ENCODE peak calls at places on chromosomes 12 and 14, in ten cellular contexts. H is tibial artery, T is K562, Z is kidney, E is left lung, P is aorta, C is mesendoderm, L is IMR-90, U is RWPE2, V is Caco-2. Q is an unnamed sample.

GRCh38 chr12:53219956-53220856 is 11.8 kb downstream of the RARG start:
- DNase-seq in L (peak; percentile 78), H (peak; percentile 72), T (peak; percentile 83), C (peak; percentile 79), V (no peak), Z (peak; percentile 91), P (peak; percentile 84), E (peak; percentile 72), U (no peak), Q (peak; percentile 49)

GRCh38 chr12:72203764-72204335 is 68.3 kb upstream of the TRHDE start:
- DNase-seq in E (no peak), H (no peak), Z (no peak), T (no peak), V (no peak), U (no peak), L (no peak), C (no peak), P (no peak), Q (no peak)

GRCh38 chr12:42725839-42726238 is 136.3 kb upstream of the PRICKLE1 start:
- DNase-seq in T (no peak), Z (no peak), C (no peak), L (peak; percentile 94), H (no peak), E (no peak), U (no peak), P (no peak), V (no peak), Q (no peak)

GRCh38 chr14:41280745-41281144 is 325.9 kb upstream of the LRFN5 start:
- DNase-seq in P (no peak), L (no peak), T (no peak), H (no peak), U (no peak), Z (no peak), E (no peak), V (no peak), C (peak; percentile 37), Q (no peak)

GRCh38 chr12:68240079-68240478 is 13.3 kb downstream of the IL22 start:
- DNase-seq in T (peak; percentile 22), C (peak; percentile 23), Z (no peak), H (peak; percentile 48), V (no peak), U (no peak), L (peak; percentile 82), E (no peak), P (no peak), Q (no peak)

GRCh38 chr12:52651726-52652261 is at the start of gene KRT2:
- DNase-seq in V (no peak), C (no peak), P (no peak), E (no peak), Z (no peak), T (no peak), U (no peak), H (no peak), L (no peak), Q (no peak)

GRCh38 chr12:13173012-13173441 is 23.5 kb upstream of the EMP1 start:
- DNase-seq in P (no peak), U (no peak), T (no peak), L (peak; percentile 75), Z (no peak), E (no peak), H (no peak), V (no peak), C (no peak), Q (no peak)

GRCh38 chr14:59238242-59238641 is 49.8 kb downstream of the DAAM1 start:
- DNase-seq in E (no peak), H (no peak), V (no peak), Z (no peak), L (no peak), U (no peak), C (no peak), P (no peak), T (no peak), Q (no peak)

GRCh38 chr12:120844768-120845449 is 59.2 kb downstream of the SPPL3 start:
- DNase-seq in C (no peak), Z (no peak), V (no peak), P (no peak), E (no peak), T (no peak), U (no peak), L (no peak), H (no peak), Q (no peak)

DNA sequence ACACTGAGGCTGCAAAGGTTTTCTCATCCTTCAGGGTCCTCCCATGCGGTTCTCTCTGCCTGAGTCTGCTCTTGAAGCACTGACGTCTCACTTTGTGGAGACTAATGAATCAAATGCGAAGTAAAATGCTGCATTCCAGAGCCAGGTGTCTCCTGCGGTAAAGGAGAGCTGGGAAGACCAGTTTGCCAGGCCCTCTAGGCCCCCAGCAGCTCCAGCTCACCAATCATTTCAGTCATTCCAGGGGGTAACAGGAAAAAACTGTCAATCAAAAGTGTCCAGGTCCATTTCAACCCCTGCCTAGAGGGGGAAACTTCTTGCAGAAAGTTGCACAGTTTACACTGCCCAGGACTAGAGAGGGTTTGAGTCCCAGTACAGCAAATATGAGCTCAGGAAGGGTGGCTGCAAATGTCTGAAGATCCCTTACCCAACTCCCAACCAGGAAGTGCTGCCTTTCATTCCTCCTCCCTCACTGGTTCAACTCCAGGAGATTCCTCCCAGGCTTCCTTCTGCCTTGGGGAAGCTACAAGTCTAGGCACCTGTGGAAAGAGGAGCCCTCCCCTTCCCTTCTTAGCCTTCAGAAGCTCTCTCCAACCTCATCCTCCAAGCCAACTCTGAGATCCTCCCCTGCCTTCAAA is 2.7 kb upstream of the NXPH4 start:
- DNase-seq in Z (no peak), U (no peak), T (no peak), V (no peak), L (no peak), C (no peak), P (no peak), E (no peak), H (no peak), Q (no peak)
- H3K4me1 ChIP-seq in Z (peaks cover 8% of the 10 kb centered on the region), U (no peaks in the 10 kb centered on the region), T (peaks cover 17% of the 10 kb centered on the region), V (peaks cover 20% of the 10 kb centered on the region), L (peaks cover 7% of the 10 kb centered on the region), C (no peaks in the 10 kb centered on the region), P (no peaks in the 10 kb centered on the region), E (peaks cover 15% of the 10 kb centered on the region), H (peaks cover 34% of the 10 kb centered on the region), Q (no peaks in the 10 kb centered on the region)

GRCh38 chr12:25207883-25208282 is 12.8 kb downstream of the ETFRF1 start:
- DNase-seq in T (no peak), H (no peak), V (no peak), L (no peak), C (no peak), Z (no peak), E (no peak), U (no peak), P (no peak), Q (no peak)
- H3K4me1 ChIP-seq in T (no peaks in the 10 kb centered on the region), H (no peaks in the 10 kb centered on the region), V (no peaks in the 10 kb centered on the region), L (no peaks in the 10 kb centered on the region), C (no peaks in the 10 kb centered on the region), Z (no peaks in the 10 kb centered on the region), E (no peaks in the 10 kb centered on the region), U (no peaks in the 10 kb centered on the region), P (no peaks in the 10 kb centered on the region), Q (peaks cover under 1% of the 10 kb centered on the region)

GRCh38 chr12:79680051-79680450 is 10.7 kb downstream of the PAWR start:
- DNase-seq in C (no peak), U (no peak), P (no peak), H (no peak), V (no peak), Z (no peak), E (no peak), T (no peak), L (no peak), Q (no peak)

GRCh38 chr12:79682593-79682992 is 8.2 kb downstream of the PAWR start:
- DNase-seq in Z (no peak), E (no peak), H (no peak), P (no peak), L (no peak), V (no peak), U (no peak), C (no peak), T (no peak), Q (no peak)

GRCh38 chr12:79678306-79678705 is 12.5 kb downstream of the PAWR start:
- DNase-seq in U (no peak), H (no peak), C (no peak), E (no peak), P (no peak), T (no peak), Z (no peak), V (no peak), L (no peak), Q (no peak)

GRCh38 chr12:79677667-79678066 is 13.1 kb downstream of the PAWR start:
- DNase-seq in U (no peak), E (no peak), P (no peak), T (no peak), L (no peak), Z (no peak), V (no peak), C (no peak), H (no peak), Q (no peak)

DNA sequence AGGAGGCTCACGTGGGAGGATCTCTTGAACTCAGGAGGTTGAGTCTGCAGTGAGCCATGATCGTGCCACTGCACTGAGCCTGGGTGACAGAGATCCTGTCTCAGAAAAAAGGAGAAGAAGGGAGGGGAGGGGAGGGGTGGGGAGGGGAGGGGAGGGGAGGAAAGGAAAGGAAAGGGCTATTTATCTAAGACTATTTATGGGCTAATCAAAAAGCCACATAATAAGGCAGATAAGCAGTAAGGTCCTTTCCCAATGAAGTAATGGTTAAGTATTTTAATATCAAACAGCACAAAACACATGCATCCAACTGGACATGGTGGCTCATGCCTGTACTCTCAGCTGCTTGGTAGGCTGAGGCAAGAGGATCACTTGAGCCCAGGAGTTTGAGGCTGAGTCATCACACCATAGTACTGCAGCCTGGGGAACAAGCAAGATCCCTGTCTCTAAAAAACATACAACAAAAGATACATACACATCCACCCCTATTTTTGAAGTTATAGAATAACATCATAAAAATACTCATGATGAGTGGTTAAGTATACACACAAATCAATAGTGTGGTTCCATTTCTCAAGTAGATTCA is 9.7 kb downstream of the PAWR start:
- DNase-seq in U (no peak), V (no peak), L (peak; percentile 83), T (no peak), H (no peak), E (no peak), C (peak; percentile 71), P (no peak), Z (no peak), Q (no peak)
- H3K4me1 ChIP-seq in U (peaks cover 66% of the 10 kb centered on the region), V (peaks cover 31% of the 10 kb centered on the region), L (peaks cover under 1% of the 10 kb centered on the region), T (no peaks in the 10 kb centered on the region), H (peaks cover 6% of the 10 kb centered on the region), E (no peaks in the 10 kb centered on the region), C (peaks cover 1% of the 10 kb centered on the region), P (peaks cover 14% of the 10 kb centered on the region), Z (peaks cover 34% of the 10 kb centered on the region), Q (no peaks in the 10 kb centered on the region)

DNA sequence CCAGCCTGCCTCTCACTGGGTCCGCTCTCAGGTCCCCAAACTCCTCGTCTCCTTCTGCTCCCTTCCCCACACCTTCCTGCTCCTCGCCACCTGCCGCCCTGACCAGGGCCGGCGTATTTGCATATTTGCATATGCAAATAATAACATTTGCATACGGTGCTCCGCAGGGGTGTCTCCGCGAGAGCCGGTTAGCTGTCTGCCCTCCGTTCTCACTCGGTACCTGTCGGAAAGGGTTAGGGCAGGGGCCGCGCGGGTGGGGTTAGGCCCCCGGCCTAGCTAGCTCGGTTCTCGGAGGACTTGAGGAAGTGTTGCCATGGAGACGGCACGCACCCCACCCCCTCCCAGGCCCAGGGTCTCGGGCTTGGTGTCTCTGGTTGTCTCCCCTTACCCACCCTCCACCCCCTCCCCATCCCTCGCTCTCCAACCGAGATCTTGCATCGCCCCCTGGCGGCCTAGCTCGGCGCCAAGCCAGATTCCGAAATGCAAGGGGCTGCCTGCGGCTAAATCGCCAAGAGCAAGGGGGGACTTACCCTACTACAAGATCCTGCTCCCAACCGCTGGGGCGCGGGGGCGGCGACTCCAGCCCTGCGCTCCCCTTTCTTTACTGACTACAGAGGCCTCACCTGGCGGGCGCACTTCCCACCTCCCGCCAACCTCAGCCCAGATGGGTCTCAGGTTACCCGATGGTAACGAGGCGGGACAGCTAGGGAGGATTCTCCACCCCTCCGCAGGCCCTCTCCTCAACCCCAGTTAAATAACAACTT is 8.1 kb downstream of the STAC3 start:
- DNase-seq in H (no peak), P (no peak), Z (peak; percentile 87), L (peak; percentile 35), U (peak; percentile 68), C (peak; percentile 95), V (peak; percentile 84), E (no peak), T (peak; percentile 76), Q (peak; percentile 77)
- H3K4me1 ChIP-seq in H (peaks cover 52% of the 10 kb centered on the region), P (no peaks in the 10 kb centered on the region), Z (peaks cover 4% of the 10 kb centered on the region), L (peaks cover 17% of the 10 kb centered on the region), U (no peaks in the 10 kb centered on the region), C (peaks cover 5% of the 10 kb centered on the region), V (peaks cover 19% of the 10 kb centered on the region), E (peaks cover 37% of the 10 kb centered on the region), T (peaks cover 37% of the 10 kb centered on the region), Q (peaks cover 18% of the 10 kb centered on the region)

Q was measured in BE2C.